ENCODE peak calls at places on chromosomes 6 and 20, in four cellular contexts. C is mesendoderm, P is right cardiac atrium, H is neural progenitor cell. M is an unnamed sample.

GRCh38 chr20:50029697-50030428 is 47.1 kb downstream of the SNAI1 start:
- DNase-seq in C (no peak), P (peak; percentile 89), H (no peak), M (no peak)

GRCh38 chr6:143060806-143061596 is at the start of gene AIG1:
- DNase-seq in C (peak; percentile 75), P (no peak), H (peak; percentile 85), M (no peak)

GRCh38 chr6:84137051-84137375 is 90.4 kb downstream of the CEP162 start:
- DNase-seq in C (no peak), P (no peak), H (no peak), M (no peak)

GRCh38 chr6:46217671-46218131 is 46.9 kb upstream of the ENPP5 start:
- DNase-seq in C (no peak), P (peak; percentile 80), H (no peak), M (no peak)

GRCh38 chr6:27582928-27583725 is 110.2 kb upstream of the ZNF184 start:
- DNase-seq in C (peak; percentile 82), P (no peak), H (peak; percentile 58), M (no peak)

GRCh38 chr20:35878113-35878620 is 76.1 kb downstream of the SCAND1 start:
- DNase-seq in C (no peak), P (no peak), H (no peak), M (no peak)

GRCh38 chr20:62370115-62370806 is 3.1 kb upstream of the LAMA5 start:
- DNase-seq in C (no peak), P (peak; percentile 75), H (no peak), M (no peak)

GRCh38 chr20:4171538-4172116 is 156.3 kb upstream of the RNF24 start:
- DNase-seq in C (peak; percentile 62), P (no peak), H (peak; percentile 40), M (no peak)

GRCh38 chr6:56685994-56686393 is 43.3 kb upstream of the DST start:
- DNase-seq in C (no peak), P (no peak), H (no peak), M (no peak)

GRCh38 chr6:168095171-168095691 is 16.2 kb upstream of the FRMD1 start:
- DNase-seq in C (no peak), P (peak; percentile 13), H (no peak), M (no peak)

GRCh38 chr6:73062837-73063236 is 162.5 kb downstream of the KHDC1L start:
- DNase-seq in C (no peak), P (no peak), H (no peak), M (no peak)

GRCh38 chr6:156634971-156635371 is 142.2 kb upstream of the ARID1B start:
- DNase-seq in C (no peak), P (peak; percentile 66), H (no peak), M (no peak)

GRCh38 chr6:156630613-156631302 is 146.4 kb upstream of the ARID1B start:
- DNase-seq in C (no peak), P (no peak), H (no peak), M (no peak)

GRCh38 chr6:156638581-156638980 is 138.6 kb upstream of the ARID1B start:
- DNase-seq in C (no peak), P (no peak), H (no peak), M (no peak)

GRCh38 chr6:156633291-156633690 is 143.9 kb upstream of the ARID1B start:
- DNase-seq in C (no peak), P (no peak), H (no peak), M (no peak)

GRCh38 chr6:156634048-156634447 is 143.1 kb upstream of the ARID1B start:
- DNase-seq in C (no peak), P (no peak), H (no peak), M (no peak)
- H3K4me3 ChIP-seq in C (no peak overlapping the region), P (no peak overlapping the region), H (no peak overlapping the region), M (no peak overlapping the region)

DNA sequence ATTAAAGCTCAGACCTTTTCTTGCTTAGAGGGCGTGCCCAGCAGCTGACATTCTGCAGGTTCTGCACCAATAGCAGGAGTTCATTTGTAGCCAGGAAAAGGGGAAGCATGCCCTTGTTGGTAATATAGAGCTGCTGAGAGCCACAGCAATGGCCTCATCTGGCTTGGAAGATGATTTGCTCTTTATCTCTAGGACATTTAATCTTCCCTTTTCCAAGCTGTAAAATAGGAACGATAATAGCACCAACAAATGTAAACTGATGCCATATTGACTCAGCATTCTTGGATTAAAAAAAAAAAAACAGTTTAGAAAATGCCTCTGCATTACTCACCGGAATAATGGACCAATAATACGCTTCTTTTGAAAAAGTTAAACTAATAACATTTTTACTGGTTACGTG is 93.4 kb upstream of the SLC2A12 start:
- DNase-seq in C (peak; percentile 23), P (no peak), H (peak; percentile 21), M (no peak)
- H3K27me3 ChIP-seq in C (no peaks in the 10 kb centered on the region), P (no peaks in the 10 kb centered on the region), H (peaks cover 4% of the 10 kb centered on the region), M (no peaks in the 10 kb centered on the region)

GRCh38 chr6:150624199-150624598 is 24.5 kb downstream of the PLEKHG1 start:
- DNase-seq in C (no peak), P (no peak), H (no peak), M (no peak)
- H3K4me1 ChIP-seq in C (no peaks in the 10 kb centered on the region), P (peaks cover 13% of the 10 kb centered on the region), H (peaks cover 4% of the 10 kb centered on the region), M (no peaks in the 10 kb centered on the region)

GRCh38 chr6:149646599-149646998 is 1.9 kb downstream of the KATNA1 start:
- DNase-seq in C (no peak), P (no peak), H (no peak), M (no peak)
- H3K4me3 ChIP-seq in C (no peak overlapping the region), P (peak overlapping the region; percentile 74), H (peak overlapping the region; percentile 65), M (no peak overlapping the region)

GRCh38 chr20:59220161-59220560 is 56.5 kb downstream of the ZNF831 start:
- DNase-seq in C (no peak), P (no peak), H (no peak), M (no peak)
- H3K27me3 ChIP-seq in C (no peaks in the 10 kb centered on the region), P (no peaks in the 10 kb centered on the region), H (peaks cover 38% of the 10 kb centered on the region), M (no peaks in the 10 kb centered on the region)

DNA sequence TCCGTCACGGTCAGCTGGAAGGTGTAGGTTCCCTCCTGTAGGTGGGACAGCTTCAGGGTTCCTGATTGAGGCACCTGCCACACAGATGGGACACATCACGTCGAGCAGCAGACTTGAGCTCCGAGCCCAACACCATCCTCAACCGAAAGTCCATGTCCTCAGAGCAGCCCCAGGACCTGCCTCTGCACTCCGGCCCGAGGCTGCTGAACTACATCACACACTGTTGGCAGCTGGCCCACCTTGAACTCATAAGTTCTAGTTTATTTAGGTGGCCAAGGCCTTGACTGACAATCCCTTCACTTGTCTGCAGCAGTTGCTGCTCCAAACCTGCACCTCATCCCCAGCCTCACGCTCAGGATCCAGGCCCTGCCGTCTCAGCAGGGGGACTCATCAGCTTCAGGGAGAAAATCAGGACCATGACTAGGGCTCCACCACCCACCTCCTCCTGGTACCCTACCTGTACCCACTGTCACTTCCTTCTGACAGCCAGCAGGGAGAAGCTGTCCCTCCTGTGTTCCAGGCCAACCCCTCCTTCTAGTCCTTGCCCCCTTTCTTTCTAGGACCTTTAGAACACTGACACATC is 21.0 kb downstream of the LRP11 start:
- DNase-seq in C (no peak), P (peak; percentile 85), H (no peak), M (no peak)
- H3K4me1 ChIP-seq in C (peaks cover 9% of the 10 kb centered on the region), P (peaks cover 2% of the 10 kb centered on the region), H (no peaks in the 10 kb centered on the region), M (no peaks in the 10 kb centered on the region)

DNA sequence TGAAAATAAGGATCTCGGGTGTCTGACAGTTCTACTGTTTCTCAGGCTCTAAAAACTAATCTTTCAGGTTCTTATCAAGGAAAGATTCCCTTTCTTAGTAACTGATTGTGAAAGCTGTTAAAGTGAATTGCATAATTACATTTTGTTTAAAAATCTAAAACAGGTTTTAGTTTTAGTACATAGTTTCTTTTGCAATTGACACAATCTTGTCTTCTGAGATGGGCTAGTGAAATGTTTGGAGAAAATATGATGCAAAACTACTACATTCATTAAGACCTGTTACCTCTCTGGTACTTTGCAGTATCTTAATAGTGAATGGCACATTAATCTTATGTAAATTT is 298.4 kb downstream of the UTRN start:
- DNase-seq in C (no peak), P (no peak), H (no peak), M (no peak)
- H3K4me3 ChIP-seq in C (no peak overlapping the region), P (no peak overlapping the region), H (peak overlapping the region; percentile 28), M (no peak overlapping the region)

GRCh38 chr6:107460074-107460631 is 789 bp upstream of the PDSS2 start:
- DNase-seq in C (no peak), P (no peak), H (no peak), M (no peak)
- H3K27me3 ChIP-seq in C (no peaks in the 10 kb centered on the region), P (no peaks in the 10 kb centered on the region), H (peaks cover 14% of the 10 kb centered on the region), M (no peaks in the 10 kb centered on the region)

M was measured in iPS DF 6.9.